ENCODE peak calls at places on chromosomes 13 and 19, in four cellular contexts. U is uterus, Z is cardiac fibroblast, B is A549. C is an unnamed sample.

GRCh38 chr13:39013462-39013861 is 22.8 kb upstream of the STOML3 start:
- DNase-seq in U (no peak), B (no peak), Z (no peak), C (no peak)

GRCh38 chr13:41413907-41414306 is 43.4 kb upstream of the RGCC start:
- DNase-seq in Z (no peak), U (no peak), B (no peak), C (no peak)

GRCh38 chr19:1591421-1592022 is 1.1 kb downstream of the MBD3 start:
- DNase-seq in Z (peak; percentile 13), B (no peak), U (no peak), C (no peak)

GRCh38 chr19:47994209-47994802 is at the start of gene ELSPBP1:
- DNase-seq in B (no peak), Z (no peak), U (no peak), C (no peak)

GRCh38 chr13:113744197-113745000 is 14.6 kb upstream of the TMEM255B start:
- DNase-seq in Z (no peak), U (no peak), B (no peak), C (no peak)

GRCh38 chr19:47643281-47643680 is 34.3 kb downstream of the BICRA start:
- DNase-seq in Z (no peak), U (no peak), B (no peak), C (no peak)

GRCh38 chr13:38879278-38879677 is 111.4 kb downstream of the STOML3 start:
- DNase-seq in B (no peak), U (no peak), Z (no peak), C (no peak)

GRCh38 chr19:45474941-45475516 is 7.2 kb downstream of the FOSB start:
- DNase-seq in U (no peak), B (no peak), Z (no peak), C (no peak)

GRCh38 chr13:101739382-101740178 is 287.1 kb downstream of the ITGBL1 start:
- DNase-seq in B (peak; percentile 1), Z (no peak), U (no peak), C (no peak)

GRCh38 chr19:530133-531008 is 1.2 kb upstream of the CDC34 start:
- DNase-seq in B (no peak), U (peak; percentile 28), Z (no peak), C (no peak)

GRCh38 chr19:10346509-10346908 is 7.1 kb upstream of the ICAM3 start:
- DNase-seq in B (no peak), Z (peak; percentile 63), U (no peak), C (no peak)

GRCh38 chr13:106466691-106467405 is 68.6 kb downstream of the EFNB2 start:
- DNase-seq in Z (no peak), B (no peak), U (no peak), C (no peak)

GRCh38 chr13:65330287-65330686 is 1899.8 kb downstream of the PCDH9 start:
- DNase-seq in U (no peak), Z (no peak), B (no peak), C (no peak)

GRCh38 chr13:50588736-50589135 is 254.8 kb downstream of the DLEU7 start:
- DNase-seq in U (no peak), Z (peak; percentile 52), B (no peak), C (no peak)

GRCh38 chr13:34357435-34358232 is 539.7 kb downstream of the RFC3 start:
- DNase-seq in Z (peak; percentile 85), U (no peak), B (peak; percentile 66), C (no peak)

GRCh38 chr19:6222884-6223283 is 56.9 kb downstream of the MLLT1 start:
- DNase-seq in Z (peak; percentile 48), B (no peak), U (no peak), C (no peak)

GRCh38 chr19:2507109-2507508 is 31.2 kb downstream of the GADD45B start:
- DNase-seq in B (peak; percentile 95), Z (peak; percentile 86), U (no peak), C (no peak)

GRCh38 chr19:51333836-51334460 is 8.0 kb downstream of the VSIG10L start:
- DNase-seq in U (no peak), Z (peak; percentile 14), B (peak; percentile 54), C (no peak)

GRCh38 chr19:49421039-49421877 is 2.0 kb downstream of the PTH2 start:
- DNase-seq in U (no peak), B (no peak), Z (peak; percentile 61), C (no peak)

GRCh38 chr13:51981355-51981754 is 29.9 kb downstream of the ATP7B start:
- DNase-seq in Z (peak; percentile 25), U (no peak), B (no peak), C (no peak)

GRCh38 chr13:42709276-42709675 is 72.1 kb upstream of the FAM216B start:
- DNase-seq in U (no peak), B (no peak), Z (no peak), C (no peak)

GRCh38 chr13:98291658-98292057 is 114.6 kb upstream of the RNF113B start:
- DNase-seq in U (no peak), B (no peak), Z (no peak), C (no peak)

GRCh38 chr19:8973501-8974091 is 36.6 kb downstream of the MUC16 start:
- DNase-seq in B (peak; percentile 6), Z (peak; percentile 9), U (no peak), C (no peak)

GRCh38 chr19:38977445-38978314 is 2.1 kb upstream of the FBXO17 start:
- DNase-seq in Z (no peak), B (peak; percentile 33), U (no peak), C (no peak)

GRCh38 chr19:12828494-12828893 is 5.9 kb downstream of the RTBDN start:
- DNase-seq in U (no peak), Z (no peak), B (no peak), C (no peak)

GRCh38 chr13:100836696-100837095 is 162.1 kb upstream of the TMTC4 start:
- DNase-seq in Z (peak; percentile 87), U (no peak), B (no peak), C (no peak)

GRCh38 chr13:100728201-100728600 is 53.6 kb upstream of the TMTC4 start:
- DNase-seq in U (no peak), Z (no peak), B (no peak), C (no peak)

GRCh38 chr19:2527716-2528115 is 51.8 kb downstream of the GADD45B start:
- DNase-seq in B (no peak), U (no peak), Z (no peak), C (no peak)

GRCh38 chr13:95349267-95349666 is 48.0 kb upstream of the ABCC4 start:
- DNase-seq in Z (peak; percentile 39), U (no peak), B (peak; percentile 63), C (no peak)

GRCh38 chr19:3743486-3743885 is 18.0 kb downstream of the APBA3 start:
- DNase-seq in Z (peak; percentile 16), U (no peak), B (peak; percentile 31), C (no peak)

DNA sequence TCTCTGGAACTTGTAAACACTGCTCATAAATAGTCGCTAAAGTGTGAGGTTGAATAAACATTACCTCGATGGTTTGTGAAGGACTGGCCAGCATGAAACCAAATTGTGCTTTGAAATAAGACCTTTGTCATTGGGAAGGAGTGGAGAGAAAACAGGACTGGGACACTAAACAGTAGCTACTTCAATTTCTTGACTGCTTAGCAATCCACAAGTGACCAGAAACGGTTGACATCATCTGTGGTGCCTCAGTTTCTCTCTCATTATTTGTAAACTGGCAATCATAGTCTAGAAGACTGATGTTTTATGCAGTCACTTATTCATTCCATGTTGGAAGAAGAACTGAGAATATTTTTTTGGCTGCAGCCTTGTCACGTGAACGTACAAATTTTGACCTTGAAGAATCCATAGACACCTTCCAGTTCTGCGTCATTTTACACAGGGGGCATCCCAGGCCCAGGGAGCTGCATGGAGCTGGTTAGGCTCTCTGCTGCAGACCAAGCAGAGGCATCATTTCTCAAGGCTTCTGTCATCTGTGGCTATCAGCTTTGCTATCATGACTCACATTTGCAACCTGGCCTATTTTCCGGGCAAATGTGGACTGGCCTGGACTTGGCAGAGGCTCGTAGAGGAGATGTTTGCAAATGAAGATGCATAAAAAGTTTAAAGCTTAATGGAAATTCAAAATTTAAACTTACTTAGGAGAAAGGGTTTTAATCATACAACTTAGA is 391.8 kb downstream of the FGF9 start:
- DNase-seq in Z (no peak), B (no peak), U (no peak), C (no peak)
- H3K4me3 ChIP-seq in Z (no peak overlapping the region), B (no peak overlapping the region), U (no peak overlapping the region), C (no peak overlapping the region)

GRCh38 chr19:29393915-29394460 is 131.8 kb upstream of the VSTM2B start:
- DNase-seq in B (no peak), U (no peak), Z (no peak), C (no peak)

GRCh38 chr19:29397748-29398147 is 128.0 kb upstream of the VSTM2B start:
- DNase-seq in U (no peak), B (no peak), Z (no peak), C (no peak)

GRCh38 chr19:29395712-29396414 is 129.9 kb upstream of the VSTM2B start:
- DNase-seq in B (no peak), U (no peak), Z (no peak), C (no peak)

GRCh38 chr19:29400917-29401711 is 124.7 kb upstream of the VSTM2B start:
- DNase-seq in U (no peak), Z (no peak), B (no peak), C (no peak)

DNA sequence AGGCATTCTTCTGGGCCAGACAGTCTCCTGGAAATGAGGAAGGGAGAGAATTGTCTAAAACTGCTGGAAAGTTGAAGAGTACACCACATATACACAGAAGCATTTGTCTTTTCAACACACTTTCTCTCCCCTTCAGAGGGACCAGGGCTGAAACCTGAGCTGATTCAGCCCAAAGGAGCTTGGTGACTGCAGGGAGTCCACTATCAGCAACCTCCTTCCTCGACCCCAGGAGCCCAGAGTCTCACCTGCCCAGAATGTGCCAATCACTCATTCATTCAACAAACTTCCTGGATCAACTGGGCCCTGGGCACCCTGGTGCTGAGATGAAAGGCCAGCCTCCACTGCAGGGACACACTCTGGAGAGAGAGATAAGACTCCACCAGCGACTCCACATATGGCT is 128.9 kb upstream of the VSTM2B start:
- DNase-seq in U (no peak), Z (no peak), B (no peak), C (no peak)
- TF ChIP-seq CTCF in U (no peak), Z (no peak), B (no peak), C (no peak)

DNA sequence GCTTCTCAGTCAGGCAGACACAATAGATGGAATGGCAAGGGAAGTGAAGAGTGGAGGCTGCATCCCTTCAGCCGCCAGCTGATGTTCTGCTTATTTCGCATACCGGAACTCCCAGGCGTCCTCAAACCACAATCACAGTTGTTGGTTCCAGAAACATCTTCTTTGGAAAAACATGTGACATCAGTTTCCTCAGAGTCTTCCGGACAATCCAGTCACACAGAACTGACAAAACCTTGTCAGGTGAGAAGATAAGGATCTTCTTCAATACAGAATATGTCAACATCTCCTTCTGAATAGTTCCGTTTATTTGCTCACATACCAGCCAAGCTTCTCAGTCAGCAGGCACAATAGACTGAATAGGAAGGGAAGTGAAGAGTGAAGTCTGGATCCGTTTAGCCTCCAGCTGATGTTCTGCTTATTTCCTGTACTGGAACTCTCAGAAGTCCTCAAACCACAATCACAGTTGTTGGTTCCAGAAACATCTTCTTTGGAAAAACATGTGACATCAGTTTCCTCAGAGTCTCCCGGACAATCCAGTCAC is 45.1 kb upstream of the CEACAM21 start:
- DNase-seq in B (no peak), U (no peak), Z (peak; percentile 66), C (no peak)
- H3K4me3 ChIP-seq in B (peak overlapping the region; percentile 38), U (no peak overlapping the region), Z (no peak overlapping the region), C (no peak overlapping the region)

GRCh38 chr13:24511019-24511823 is 1.4 kb downstream of the PARP4 start:
- DNase-seq in U (no peak), Z (peak; percentile 91), B (peak; percentile 68), C (peak; percentile 79)

GRCh38 chr13:24511824-24512207 is 762 bp downstream of the PARP4 start:
- DNase-seq in B (no peak), Z (no peak), U (no peak), C (no peak)

GRCh38 chr13:24516919-24517318 is 4.3 kb upstream of the PARP4 start:
- DNase-seq in Z (no peak), B (no peak), U (no peak), C (no peak)

GRCh38 chr13:24506698-24507335 is 5.8 kb downstream of the PARP4 start:
- DNase-seq in U (no peak), Z (no peak), B (no peak), C (no peak)

GRCh38 chr13:24512208-24513068 is at the start of gene PARP4:
- DNase-seq in U (peak; percentile 61), B (peak; percentile 81), Z (peak; percentile 93), C (peak; percentile 57)
- TF ChIP-seq CTCF in U (no peak), B (no peak), Z (no peak), C (no peak)

C was measured in astrocyte of the cerebellum.